ENCODE peak calls at places on chromosomes 6 and 20, in nine cellular contexts. E is endothelial cell of umbilical vein; O is cardiac muscle cell; S is HepG2; T is IMR-90; H is CD8-positive, alpha-beta T cell; G is suprapubic skin; M is ovary; U is stomach. W is an unnamed sample. For H3K4me1, the result is how much of the 10 kb centered on the place peaks cover.

GRCh38 chr20:32285082-32285620 is 7.7 kb downstream of the KIF3B start:
- DNase-seq in T (no peak), S (no peak), M (no peak), U (no peak), E (no peak), G (no peak), H (no peak), O (no peak), W (no peak)

GRCh38 chr20:47610247-47610944 is 108.7 kb downstream of the NCOA3 start:
- DNase-seq in G (no peak), E (peak), S (no peak), O (peak), T (peak), M (no peak), H (peak), U (peak), W (no peak)

GRCh38 chr6:40440083-40440482 is 147.1 kb downstream of the LRFN2 start:
- DNase-seq in T (no peak), G (no peak), M (no peak), S (no peak), E (no peak), O (peak), H (no peak), U (no peak), W (no peak)

GRCh38 chr6:32432050-32432450 is 7.6 kb upstream of the HLA-DRA start:
- DNase-seq in G (no peak), S (peak), O (peak), H (no peak), T (peak), U (no peak), E (peak), M (no peak), W (no peak)

GRCh38 chr6:125679128-125679527 is 70.3 kb upstream of the HEY2 start:
- DNase-seq in S (no peak), T (no peak), G (no peak), E (no peak), H (no peak), U (no peak), M (no peak), O (no peak), W (no peak)

GRCh38 chr6:79257381-79258205 is 23.1 kb upstream of the HMGN3 start:
- DNase-seq in S (no peak), E (peak), G (no peak), M (no peak), H (no peak), T (peak), U (no peak), O (peak), W (no peak)

GRCh38 chr6:129901910-129902309 is 40.8 kb upstream of the TMEM244 start:
- DNase-seq in S (no peak), M (no peak), U (no peak), O (no peak), E (no peak), H (no peak), T (peak), G (no peak), W (no peak)

GRCh38 chr20:38275815-38276550 is 15.4 kb upstream of the KIAA1755 start:
- DNase-seq in M (no peak), T (peak), O (peak), H (no peak), S (peak), U (no peak), E (peak), G (peak), W (no peak)

GRCh38 chr20:33211817-33212424 is 5.2 kb upstream of the BPIFA3 start:
- DNase-seq in U (peak), E (peak), O (peak), S (peak), T (peak), H (no peak), G (no peak), M (no peak), W (peak)

GRCh38 chr6:138716971-138717370 is 56.6 kb upstream of the CCDC28A start:
- DNase-seq in M (no peak), T (no peak), H (no peak), U (no peak), E (no peak), O (no peak), G (no peak), S (no peak), W (no peak)

GRCh38 chr6:155314092-155314772 is at the start of gene TFB1M:
- DNase-seq in H (peak), S (peak), M (peak), T (peak), O (peak), U (peak), G (peak), E (peak), W (peak)

GRCh38 chr20:38032585-38033329 is 499 bp downstream of the TTI1 start:
- DNase-seq in O (no peak), E (no peak), S (peak), G (no peak), M (no peak), H (no peak), U (no peak), T (no peak), W (no peak)

GRCh38 chr20:5559937-5560336 is 190.3 kb upstream of the SHLD1 start:
- DNase-seq in T (no peak), S (no peak), G (no peak), E (no peak), O (no peak), U (no peak), H (no peak), M (no peak), W (no peak)

GRCh38 chr20:5551621-5552020 is 198.6 kb upstream of the SHLD1 start:
- DNase-seq in H (no peak), M (no peak), E (no peak), S (no peak), T (no peak), G (no peak), U (no peak), O (no peak), W (no peak)

GRCh38 chr20:5553194-5553815 is 196.9 kb upstream of the SHLD1 start:
- DNase-seq in S (no peak), U (no peak), M (no peak), G (no peak), O (no peak), E (no peak), T (no peak), H (no peak), W (no peak)

GRCh38 chr20:5552154-5552553 is 198.0 kb upstream of the SHLD1 start:
- DNase-seq in M (no peak), U (no peak), H (no peak), G (no peak), E (no peak), T (no peak), S (no peak), O (no peak), W (no peak)

GRCh38 chr20:5557123-5557522 is 193.1 kb upstream of the SHLD1 start:
- DNase-seq in U (peak), G (no peak), S (peak), T (peak), E (peak), O (peak), H (peak), M (no peak), W (no peak)
- TF ChIP-seq CTCF in U (no peak), G (peak), S (peak), T (peak), E (peak), O (peak), H (no peak), M (no peak), W (no peak)

GRCh38 chr20:17681741-17682102 is 320 bp downstream of the RRBP1 start:
- DNase-seq in S (no peak), U (no peak), G (peak), T (no peak), M (no peak), O (no peak), E (no peak), H (peak), W (no peak)
- H3K27ac ChIP-seq in S (peak), U (peak), G (peak), T (peak), M (peak), O (peak), E (peak), H (peak), W (peak)

GRCh38 chr20:43725666-43726065 is 1.1 kb downstream of the GTSF1L start:
- DNase-seq in O (no peak), G (no peak), S (no peak), U (no peak), M (no peak), E (no peak), T (peak), H (no peak), W (no peak)

GRCh38 chr20:43723735-43724134 is 3.1 kb downstream of the GTSF1L start:
- DNase-seq in T (no peak), G (no peak), H (no peak), S (no peak), M (no peak), E (no peak), U (no peak), O (no peak), W (no peak)

GRCh38 chr20:43726333-43726732 is 469 bp downstream of the GTSF1L start:
- DNase-seq in O (no peak), E (no peak), T (no peak), S (no peak), H (no peak), G (no peak), M (no peak), U (no peak), W (no peak)

GRCh38 chr20:43723194-43723593 is 3.6 kb downstream of the GTSF1L start:
- DNase-seq in T (peak), G (no peak), S (no peak), E (no peak), H (no peak), U (no peak), O (no peak), M (no peak), W (no peak)

DNA sequence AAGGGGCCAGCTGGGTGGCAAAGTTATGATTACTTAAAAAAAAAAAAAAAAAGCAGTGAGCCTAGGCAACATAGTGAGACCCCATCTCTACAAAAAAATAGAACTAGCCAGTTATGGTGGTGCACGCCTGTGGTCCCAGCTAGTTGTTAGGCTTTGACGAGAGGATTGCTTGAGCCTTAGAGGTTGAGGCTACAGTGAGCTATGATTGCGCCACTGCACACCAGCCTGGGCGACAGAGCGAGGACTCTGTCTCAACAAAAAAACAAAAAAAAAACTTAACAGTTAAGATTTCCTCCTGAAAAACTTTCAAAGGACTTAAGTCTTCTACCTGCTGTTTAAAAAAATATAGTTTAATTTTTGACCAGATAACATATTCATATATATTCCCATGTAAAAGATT is 2.4 kb downstream of the GTSF1L start:
- DNase-seq in M (no peak), E (no peak), G (no peak), H (no peak), U (no peak), O (no peak), S (no peak), T (no peak), W (no peak)
- H3K4me1 ChIP-seq in M (under half), E (under half), G (under half), H (half or more), U (under half), O (under half), S (half or more), T (under half), W (under half)

GRCh38 chr20:9852566-9852965 is 13.7 kb upstream of the PAK5 start:
- DNase-seq in U (no peak), H (no peak), O (no peak), M (no peak), E (no peak), T (no peak), S (no peak), G (no peak), W (no peak)
- TF ChIP-seq CTCF in U (no peak), H (no peak), O (no peak), M (no peak), E (no peak), T (no peak), S (no peak), G (no peak), W (no peak)

DNA sequence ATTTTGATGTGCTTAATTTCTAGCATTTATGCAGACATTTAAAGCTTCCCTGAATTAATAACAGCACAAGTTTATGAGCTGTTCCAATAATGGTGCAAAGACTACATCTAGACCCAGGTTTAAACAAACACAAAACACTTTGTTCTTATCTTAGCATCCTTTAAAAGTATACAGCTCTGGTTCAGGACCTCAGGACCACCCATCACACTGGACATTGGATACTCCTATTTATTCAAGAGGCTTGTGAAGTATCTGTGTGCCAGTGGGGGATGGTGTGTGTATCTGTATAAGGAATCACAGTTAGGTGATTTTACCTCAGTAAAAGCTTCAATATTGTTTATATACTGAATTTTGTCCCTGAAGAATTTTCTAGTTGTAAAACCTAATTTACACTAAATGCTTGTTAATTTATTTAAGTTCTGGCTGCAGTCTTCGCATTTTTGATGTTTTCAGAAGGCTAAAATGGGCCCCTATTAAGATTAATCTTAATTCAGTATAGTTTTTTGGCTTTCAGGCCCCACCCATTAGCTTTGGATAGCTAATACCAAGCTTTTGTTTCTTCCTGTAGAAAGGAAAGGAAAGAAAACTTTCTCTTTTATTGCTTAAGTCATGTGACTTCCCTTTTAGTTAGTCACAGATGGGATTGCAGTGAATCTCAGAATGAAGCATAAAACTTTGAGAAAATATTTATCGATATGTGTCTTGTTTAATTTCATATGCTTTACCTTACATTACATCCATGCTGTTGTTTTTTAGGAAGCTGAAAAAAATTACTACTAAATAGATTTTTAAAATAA is 13.1 kb downstream of the LIN28B start:
- DNase-seq in H (no peak), M (no peak), T (no peak), S (peak), U (no peak), E (peak), G (no peak), O (no peak), W (no peak)
- H3K27ac ChIP-seq in H (no peak), M (no peak), T (no peak), S (peak), U (no peak), E (no peak), G (no peak), O (peak), W (no peak)

W was measured in lung.